ENCODE peak calls at places on chromosomes 3 and 15, in seven cellular contexts. One of them, this sample, is unnamed. For H3K4me1, the result is how much of the 10 kb centered on the place peaks cover.

GRCh38 chr15:68701886-68702285 is 118.8 kb downstream of the ANP32A start:
- DNase-seq in A549: no peak
- DNase-seq in H9: no peak
- DNase-seq in thyroid gland: no peak
- DNase-seq in tibial artery: no peak
- DNase-seq in fibroblast of lung: no peak
- DNase-seq in effector memory CD4-positive, alpha-beta T cell: no peak
- DNase-seq in this sample: no peak

GRCh38 chr3:13281657-13282527 is 138.2 kb downstream of the NUP210 start:
- DNase-seq in thyroid gland: peak
- DNase-seq in effector memory CD4-positive, alpha-beta T cell: no peak
- DNase-seq in A549: peak
- DNase-seq in fibroblast of lung: no peak
- DNase-seq in tibial artery: peak
- DNase-seq in H9: peak
- DNase-seq in this sample: no peak

GRCh38 chr3:140942221-140943104 is 827 bp downstream of the SLC25A36 start:
- DNase-seq in fibroblast of lung: peak
- DNase-seq in A549: peak
- DNase-seq in effector memory CD4-positive, alpha-beta T cell: peak
- DNase-seq in tibial artery: peak
- DNase-seq in H9: peak
- DNase-seq in thyroid gland: peak
- DNase-seq in this sample: peak

GRCh38 chr3:42654331-42655201 is 1.1 kb downstream of the ZBTB47 start:
- DNase-seq in tibial artery: peak
- DNase-seq in A549: no peak
- DNase-seq in fibroblast of lung: peak
- DNase-seq in thyroid gland: peak
- DNase-seq in effector memory CD4-positive, alpha-beta T cell: no peak
- DNase-seq in H9: peak
- DNase-seq in this sample: no peak

GRCh38 chr15:40280260-40281056 is 2.4 kb downstream of the ANKRD63 start:
- DNase-seq in A549: no peak
- DNase-seq in H9: peak
- DNase-seq in tibial artery: no peak
- DNase-seq in fibroblast of lung: no peak
- DNase-seq in thyroid gland: no peak
- DNase-seq in effector memory CD4-positive, alpha-beta T cell: no peak
- DNase-seq in this sample: no peak

GRCh38 chr3:174438501-174439156 is 420.5 kb upstream of the NAALADL2 start:
- DNase-seq in H9: no peak
- DNase-seq in tibial artery: no peak
- DNase-seq in A549: no peak
- DNase-seq in effector memory CD4-positive, alpha-beta T cell: no peak
- DNase-seq in thyroid gland: no peak
- DNase-seq in fibroblast of lung: peak
- DNase-seq in this sample: no peak

GRCh38 chr3:3552741-3553140 is 246.5 kb upstream of the LRRN1 start:
- DNase-seq in A549: no peak
- DNase-seq in H9: no peak
- DNase-seq in tibial artery: no peak
- DNase-seq in effector memory CD4-positive, alpha-beta T cell: no peak
- DNase-seq in fibroblast of lung: peak
- DNase-seq in thyroid gland: no peak
- DNase-seq in this sample: no peak

GRCh38 chr3:126538966-126539365 is 15.0 kb downstream of the CHST13 start:
- DNase-seq in A549: no peak
- DNase-seq in tibial artery: peak
- DNase-seq in H9: no peak
- DNase-seq in fibroblast of lung: no peak
- DNase-seq in thyroid gland: no peak
- DNase-seq in effector memory CD4-positive, alpha-beta T cell: no peak
- DNase-seq in this sample: no peak

GRCh38 chr3:13570391-13571194 is 21.7 kb downstream of the FBLN2 start:
- DNase-seq in thyroid gland: no peak
- DNase-seq in H9: no peak
- DNase-seq in A549: no peak
- DNase-seq in fibroblast of lung: no peak
- DNase-seq in effector memory CD4-positive, alpha-beta T cell: no peak
- DNase-seq in tibial artery: no peak
- DNase-seq in this sample: no peak

GRCh38 chr15:69725210-69725609 is 272.6 kb downstream of the RPLP1 start:
- DNase-seq in effector memory CD4-positive, alpha-beta T cell: no peak
- DNase-seq in fibroblast of lung: no peak
- DNase-seq in thyroid gland: no peak
- DNase-seq in A549: no peak
- DNase-seq in tibial artery: no peak
- DNase-seq in H9: no peak
- DNase-seq in this sample: no peak

GRCh38 chr3:150394606-150395005 is 13.5 kb upstream of the TSC22D2 start:
- DNase-seq in A549: no peak
- DNase-seq in fibroblast of lung: no peak
- DNase-seq in H9: no peak
- DNase-seq in tibial artery: no peak
- DNase-seq in effector memory CD4-positive, alpha-beta T cell: no peak
- DNase-seq in thyroid gland: no peak
- DNase-seq in this sample: no peak

GRCh38 chr3:197595470-197596185 is 39.9 kb upstream of the BDH1 start:
- DNase-seq in A549: no peak
- DNase-seq in effector memory CD4-positive, alpha-beta T cell: no peak
- DNase-seq in fibroblast of lung: no peak
- DNase-seq in thyroid gland: no peak
- DNase-seq in H9: no peak
- DNase-seq in tibial artery: no peak
- DNase-seq in this sample: no peak

GRCh38 chr15:52680756-52681155 is 1.6 kb upstream of the ATOSA start:
- DNase-seq in H9: no peak
- DNase-seq in A549: no peak
- DNase-seq in effector memory CD4-positive, alpha-beta T cell: no peak
- DNase-seq in tibial artery: no peak
- DNase-seq in fibroblast of lung: no peak
- DNase-seq in thyroid gland: no peak
- DNase-seq in this sample: no peak

GRCh38 chr15:62119224-62119925 is 45.7 kb downstream of the C2CD4B start:
- DNase-seq in A549: peak
- DNase-seq in H9: no peak
- DNase-seq in fibroblast of lung: peak
- DNase-seq in thyroid gland: no peak
- DNase-seq in effector memory CD4-positive, alpha-beta T cell: no peak
- DNase-seq in tibial artery: no peak
- DNase-seq in this sample: peak

GRCh38 chr3:78912217-78912616 is 855.6 kb downstream of the ROBO1 start:
- DNase-seq in A549: no peak
- DNase-seq in effector memory CD4-positive, alpha-beta T cell: no peak
- DNase-seq in fibroblast of lung: no peak
- DNase-seq in thyroid gland: no peak
- DNase-seq in H9: no peak
- DNase-seq in tibial artery: no peak
- DNase-seq in this sample: no peak

GRCh38 chr3:78913711-78914110 is 854.1 kb downstream of the ROBO1 start:
- DNase-seq in H9: no peak
- DNase-seq in tibial artery: no peak
- DNase-seq in fibroblast of lung: no peak
- DNase-seq in A549: no peak
- DNase-seq in effector memory CD4-positive, alpha-beta T cell: no peak
- DNase-seq in thyroid gland: no peak
- DNase-seq in this sample: no peak

GRCh38 chr3:78911394-78911793 is 856.4 kb downstream of the ROBO1 start:
- DNase-seq in effector memory CD4-positive, alpha-beta T cell: no peak
- DNase-seq in tibial artery: no peak
- DNase-seq in fibroblast of lung: no peak
- DNase-seq in H9: no peak
- DNase-seq in thyroid gland: no peak
- DNase-seq in A549: no peak
- DNase-seq in this sample: no peak

GRCh38 chr3:78908236-78908635 is 859.6 kb downstream of the ROBO1 start:
- DNase-seq in A549: no peak
- DNase-seq in fibroblast of lung: peak
- DNase-seq in tibial artery: no peak
- DNase-seq in thyroid gland: no peak
- DNase-seq in H9: no peak
- DNase-seq in effector memory CD4-positive, alpha-beta T cell: no peak
- DNase-seq in this sample: no peak

GRCh38 chr3:78912687-78913086 is 855.1 kb downstream of the ROBO1 start:
- DNase-seq in H9: no peak
- DNase-seq in effector memory CD4-positive, alpha-beta T cell: no peak
- DNase-seq in fibroblast of lung: peak
- DNase-seq in A549: no peak
- DNase-seq in thyroid gland: no peak
- DNase-seq in tibial artery: no peak
- DNase-seq in this sample: no peak
- H3K4me1 ChIP-seq in H9: under half
- H3K4me1 ChIP-seq in effector memory CD4-positive, alpha-beta T cell: under half
- H3K4me1 ChIP-seq in fibroblast of lung: under half
- H3K4me1 ChIP-seq in A549: under half
- H3K4me1 ChIP-seq in thyroid gland: under half
- H3K4me1 ChIP-seq in tibial artery: under half
- H3K4me1 ChIP-seq in this sample: under half

DNA sequence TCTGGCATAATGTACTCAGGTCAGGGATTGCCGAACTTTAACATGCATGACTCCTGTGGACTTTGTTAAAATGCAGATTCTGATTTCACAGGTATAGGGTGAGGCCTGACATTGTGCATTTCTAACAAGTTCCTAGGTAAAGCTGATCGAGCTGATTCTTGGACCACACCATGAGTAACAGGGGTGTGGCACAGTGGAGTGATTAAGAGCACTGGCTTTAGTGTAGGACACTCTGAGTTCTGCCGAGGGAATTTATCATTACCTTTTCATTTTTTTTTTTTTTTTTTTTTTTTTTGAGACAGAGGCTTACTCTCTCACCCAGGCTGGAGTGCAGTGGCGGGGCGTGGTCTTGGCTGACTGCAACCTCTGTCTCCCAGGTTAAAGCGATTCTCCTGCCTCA is 169.3 kb downstream of the ADAMTS9 start:
- DNase-seq in tibial artery: no peak
- DNase-seq in H9: no peak
- DNase-seq in A549: no peak
- DNase-seq in fibroblast of lung: no peak
- DNase-seq in thyroid gland: no peak
- DNase-seq in effector memory CD4-positive, alpha-beta T cell: no peak
- DNase-seq in this sample: no peak
- H3K27ac ChIP-seq in tibial artery: no peak
- H3K27ac ChIP-seq in H9: no peak
- H3K27ac ChIP-seq in A549: no peak
- H3K27ac ChIP-seq in fibroblast of lung: no peak
- H3K27ac ChIP-seq in thyroid gland: no peak
- H3K27ac ChIP-seq in effector memory CD4-positive, alpha-beta T cell: no peak
- H3K27ac ChIP-seq in this sample: no peak

GRCh38 chr15:63531586-63531985 is 27.2 kb downstream of the USP3 start:
- DNase-seq in H9: no peak
- DNase-seq in tibial artery: no peak
- DNase-seq in effector memory CD4-positive, alpha-beta T cell: no peak
- DNase-seq in A549: peak
- DNase-seq in fibroblast of lung: no peak
- DNase-seq in thyroid gland: no peak
- DNase-seq in this sample: no peak
- H3K4me1 ChIP-seq in H9: under half
- H3K4me1 ChIP-seq in tibial artery: under half
- H3K4me1 ChIP-seq in effector memory CD4-positive, alpha-beta T cell: under half
- H3K4me1 ChIP-seq in A549: under half
- H3K4me1 ChIP-seq in fibroblast of lung: under half
- H3K4me1 ChIP-seq in thyroid gland: under half
- H3K4me1 ChIP-seq in this sample: under half

DNA sequence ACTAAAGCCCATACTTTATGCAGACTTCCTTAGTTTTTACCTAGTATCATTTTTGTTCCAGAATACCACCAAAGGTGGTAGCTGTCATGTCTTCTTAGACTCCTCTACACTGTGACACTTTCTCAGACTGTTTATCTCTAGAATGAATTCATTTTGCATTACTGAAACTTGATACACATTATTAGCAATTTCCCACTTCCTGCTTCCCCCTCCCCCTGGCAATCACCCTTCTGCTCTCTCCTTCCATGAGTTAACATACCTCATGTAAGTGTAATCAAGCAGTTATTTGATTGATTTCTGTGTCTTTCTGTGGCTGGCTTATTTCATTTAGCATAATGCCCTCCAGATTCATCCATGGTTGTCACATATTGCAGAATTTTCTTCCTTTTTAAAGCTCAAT is 204.9 kb downstream of the STAG1 start:
- DNase-seq in effector memory CD4-positive, alpha-beta T cell: no peak
- DNase-seq in fibroblast of lung: peak
- DNase-seq in A549: no peak
- DNase-seq in tibial artery: no peak
- DNase-seq in H9: no peak
- DNase-seq in thyroid gland: no peak
- DNase-seq in this sample: no peak
- H3K27ac ChIP-seq in effector memory CD4-positive, alpha-beta T cell: no peak
- H3K27ac ChIP-seq in fibroblast of lung: no peak
- H3K27ac ChIP-seq in A549: no peak
- H3K27ac ChIP-seq in tibial artery: no peak
- H3K27ac ChIP-seq in H9: no peak
- H3K27ac ChIP-seq in thyroid gland: no peak
- H3K27ac ChIP-seq in this sample: no peak

GRCh38 chr15:99124641-99125040 is 19.8 kb downstream of the SYNM start:
- DNase-seq in fibroblast of lung: no peak
- DNase-seq in tibial artery: no peak
- DNase-seq in effector memory CD4-positive, alpha-beta T cell: no peak
- DNase-seq in thyroid gland: no peak
- DNase-seq in A549: no peak
- DNase-seq in H9: no peak
- DNase-seq in this sample: no peak
- H3K4me1 ChIP-seq in fibroblast of lung: under half
- H3K4me1 ChIP-seq in tibial artery: half or more
- H3K4me1 ChIP-seq in effector memory CD4-positive, alpha-beta T cell: under half
- H3K4me1 ChIP-seq in thyroid gland: under half
- H3K4me1 ChIP-seq in A549: under half
- H3K4me1 ChIP-seq in H9: under half
- H3K4me1 ChIP-seq in this sample: under half

GRCh38 chr3:127709320-127710060 is 36.7 kb downstream of the ABTB1 start:
- DNase-seq in A549: no peak
- DNase-seq in H9: peak
- DNase-seq in effector memory CD4-positive, alpha-beta T cell: no peak
- DNase-seq in thyroid gland: no peak
- DNase-seq in fibroblast of lung: peak
- DNase-seq in tibial artery: no peak
- DNase-seq in this sample: no peak

GRCh38 chr3:127708837-127709236 is 36.1 kb downstream of the ABTB1 start:
- DNase-seq in thyroid gland: no peak
- DNase-seq in A549: no peak
- DNase-seq in H9: no peak
- DNase-seq in fibroblast of lung: no peak
- DNase-seq in effector memory CD4-positive, alpha-beta T cell: no peak
- DNase-seq in tibial artery: no peak
- DNase-seq in this sample: no peak

GRCh38 chr3:127707777-127708438 is 35.2 kb downstream of the ABTB1 start:
- DNase-seq in tibial artery: no peak
- DNase-seq in effector memory CD4-positive, alpha-beta T cell: no peak
- DNase-seq in A549: no peak
- DNase-seq in H9: peak
- DNase-seq in fibroblast of lung: no peak
- DNase-seq in thyroid gland: no peak
- DNase-seq in this sample: no peak

GRCh38 chr3:127706312-127706711 is 33.6 kb downstream of the ABTB1 start:
- DNase-seq in A549: no peak
- DNase-seq in effector memory CD4-positive, alpha-beta T cell: no peak
- DNase-seq in fibroblast of lung: no peak
- DNase-seq in thyroid gland: no peak
- DNase-seq in H9: no peak
- DNase-seq in tibial artery: peak
- DNase-seq in this sample: no peak

GRCh38 chr3:127706785-127707351 is 34.1 kb downstream of the ABTB1 start:
- DNase-seq in thyroid gland: no peak
- DNase-seq in effector memory CD4-positive, alpha-beta T cell: no peak
- DNase-seq in H9: peak
- DNase-seq in A549: no peak
- DNase-seq in fibroblast of lung: no peak
- DNase-seq in tibial artery: no peak
- DNase-seq in this sample: no peak
- H3K27ac ChIP-seq in thyroid gland: peak
- H3K27ac ChIP-seq in effector memory CD4-positive, alpha-beta T cell: no peak
- H3K27ac ChIP-seq in H9: no peak
- H3K27ac ChIP-seq in A549: no peak
- H3K27ac ChIP-seq in fibroblast of lung: no peak
- H3K27ac ChIP-seq in tibial artery: peak
- H3K27ac ChIP-seq in this sample: no peak